ENCODE peak calls at places on chromosomes 1 and 21, in seven cellular contexts. S is colonic mucosa, Z is heart right ventricle, C is A549, M is pancreas, U is dorsolateral prefrontal cortex, J is endodermal cell. B is an unnamed sample.

GRCh38 chr1:6299557-6300165 is 38.8 kb upstream of the GPR153 start:
- DNase-seq in Z (no peak), J (no peak), C (no peak), M (no peak), U (no peak), S (no peak), B (no peak)

GRCh38 chr1:37794372-37795339 is 1.0 kb downstream of the MANEAL start:
- DNase-seq in J (peak), S (no peak), C (no peak), Z (no peak), M (peak), U (no peak), B (no peak)

GRCh38 chr21:46131721-46132651 is 23.4 kb downstream of the FTCD start:
- DNase-seq in C (no peak), S (no peak), J (no peak), Z (no peak), M (peak), U (no peak), B (peak)

GRCh38 chr21:32772281-32773047 is 909 bp upstream of the PAXBP1 start:
- DNase-seq in J (no peak), S (peak), C (no peak), M (no peak), U (no peak), Z (peak), B (peak)

GRCh38 chr1:204255225-204255624 is 41.4 kb upstream of the GOLT1A start:
- DNase-seq in U (no peak), J (peak), Z (no peak), M (no peak), S (no peak), C (no peak), B (no peak)

GRCh38 chr1:84929581-84929980 is 36.6 kb upstream of the LPAR3 start:
- DNase-seq in U (no peak), J (no peak), Z (no peak), S (no peak), C (no peak), M (no peak), B (no peak)

GRCh38 chr1:18588093-18588492 is 42.6 kb upstream of the PAX7 start:
- DNase-seq in M (no peak), U (no peak), S (no peak), C (no peak), J (no peak), Z (no peak), B (no peak)

GRCh38 chr1:30759718-30760281 is 2.2 kb upstream of the LAPTM5 start:
- DNase-seq in S (no peak), J (peak), M (peak), C (no peak), U (no peak), Z (no peak), B (no peak)

GRCh38 chr1:1358433-1359201 is at the start of gene MXRA8:
- DNase-seq in M (peak), J (peak), S (peak), Z (peak), C (no peak), U (no peak), B (no peak)

GRCh38 chr1:61053712-61054608 is 28.4 kb upstream of the NFIA start:
- DNase-seq in J (peak), C (no peak), M (peak), U (no peak), Z (peak), S (peak), B (peak)

DNA sequence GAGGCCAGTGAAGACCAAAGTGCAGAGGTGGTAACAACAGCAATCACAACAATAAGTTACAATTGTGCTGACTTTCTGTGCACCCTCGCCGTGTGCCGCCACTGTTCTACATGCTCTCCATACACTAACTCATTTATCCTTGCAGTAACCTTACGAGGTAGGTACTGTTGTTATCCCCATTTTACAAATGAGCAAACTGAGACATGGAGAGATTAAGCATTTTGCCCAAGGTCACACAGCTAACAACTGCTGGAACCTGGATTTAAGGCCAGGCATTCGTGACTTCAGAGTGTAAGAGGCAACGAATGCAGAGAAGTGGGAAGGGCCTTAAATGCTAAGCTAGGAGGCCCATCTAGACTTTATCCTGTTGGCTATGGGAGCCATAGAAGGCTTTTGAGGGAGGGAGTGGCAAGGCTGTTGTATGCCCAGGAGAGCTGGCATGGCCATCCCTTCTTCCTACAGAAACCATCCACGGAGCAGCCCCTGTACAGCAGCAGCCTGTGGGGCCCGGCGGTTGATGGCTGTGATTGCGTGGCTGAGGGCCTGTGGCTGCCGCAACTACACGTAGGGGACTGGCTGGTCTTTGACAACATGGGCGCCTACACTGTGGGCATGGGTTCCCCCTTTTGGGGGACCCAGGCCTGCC is 36.6 kb downstream of the AZIN2 start:
- DNase-seq in C (no peak), M (no peak), Z (no peak), S (no peak), J (no peak), U (no peak), B (no peak)
- TF ChIP-seq CTCF in C (no peak), M (no peak), Z (no peak), S (no peak), J (no peak), U (no peak), B (no peak)

DNA sequence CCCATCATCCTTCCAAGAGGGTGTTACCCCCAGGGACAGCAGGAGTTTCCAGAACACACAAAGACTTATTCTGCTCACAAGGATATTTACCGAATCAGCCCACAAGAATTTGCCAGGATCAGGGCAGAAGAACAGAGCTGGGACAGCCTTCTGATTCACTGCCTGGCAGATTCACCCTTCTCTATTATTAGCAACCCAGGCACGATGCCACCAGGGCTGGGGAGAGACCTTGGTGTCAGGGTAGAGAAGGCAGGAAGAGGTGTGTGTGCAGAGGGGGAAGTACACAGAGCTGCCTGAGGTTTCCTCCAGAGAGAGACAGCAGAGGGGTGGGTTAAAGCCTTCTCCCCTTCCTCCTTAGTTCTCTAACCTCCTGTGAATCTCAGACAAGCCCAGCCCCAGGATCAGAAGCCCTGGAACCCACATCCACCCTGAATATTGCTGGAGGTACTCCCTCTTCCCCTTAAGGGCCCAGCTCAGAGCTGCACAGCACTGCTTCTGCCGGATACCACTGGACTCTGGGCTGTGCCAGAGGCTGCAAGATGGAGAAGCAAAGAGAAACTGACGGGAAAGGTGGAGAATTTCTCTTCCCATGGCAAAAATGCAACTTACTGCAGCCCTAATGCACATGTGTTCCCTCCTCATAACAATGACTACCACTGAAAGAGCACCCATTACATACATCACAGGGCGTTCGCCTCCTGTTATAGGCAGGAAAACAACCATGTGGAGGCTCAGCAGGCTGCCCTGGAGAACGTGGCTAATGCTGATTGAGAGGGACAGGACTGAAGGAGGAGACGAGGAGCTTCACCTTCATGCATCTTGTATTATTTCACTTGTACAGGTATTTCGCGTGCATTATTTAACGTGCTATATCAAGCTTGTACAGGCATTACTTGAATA is 61.7 kb downstream of the ITPKB start:
- DNase-seq in U (peak), Z (peak), C (peak), J (no peak), M (no peak), S (peak), B (peak)
- H3K4me3 ChIP-seq in U (peak), Z (no peak), C (no peak), J (no peak), M (no peak), S (no peak), B (no peak)

GRCh38 chr1:222994506-222995229 is 148.4 kb downstream of the TLR5 start:
- DNase-seq in U (no peak), M (no peak), J (no peak), C (no peak), S (no peak), Z (no peak), B (no peak)

GRCh38 chr1:222995620-222996306 is 147.3 kb downstream of the TLR5 start:
- DNase-seq in C (no peak), S (no peak), J (no peak), M (no peak), Z (no peak), U (no peak), B (no peak)

GRCh38 chr1:222996307-222996983 is 146.6 kb downstream of the TLR5 start:
- DNase-seq in C (no peak), Z (no peak), U (no peak), M (no peak), J (no peak), S (no peak), B (no peak)

GRCh38 chr1:222991908-222992307 is 151.1 kb downstream of the TLR5 start:
- DNase-seq in J (no peak), S (no peak), M (no peak), U (no peak), C (no peak), Z (no peak), B (no peak)

GRCh38 chr1:222995230-222995580 is 147.8 kb downstream of the TLR5 start:
- DNase-seq in M (no peak), Z (no peak), C (no peak), J (no peak), S (no peak), U (no peak), B (no peak)
- H3K27ac ChIP-seq in M (no peak), Z (no peak), C (no peak), J (no peak), S (no peak), U (no peak), B (no peak)

GRCh38 chr1:41417746-41418145 is 56.5 kb downstream of the FOXO6 start:
- DNase-seq in S (no peak), C (no peak), M (no peak), Z (no peak), J (no peak), U (no peak), B (no peak)

GRCh38 chr1:41416081-41416480 is 54.8 kb downstream of the FOXO6 start:
- DNase-seq in M (no peak), S (no peak), J (no peak), C (no peak), Z (no peak), U (no peak), B (no peak)

GRCh38 chr1:41416552-41417334 is 55.5 kb downstream of the FOXO6 start:
- DNase-seq in S (peak), J (peak), C (peak), U (no peak), M (peak), Z (peak), B (peak)

GRCh38 chr1:41418868-41419583 is 57.8 kb downstream of the FOXO6 start:
- DNase-seq in J (peak), M (no peak), U (no peak), C (peak), Z (peak), S (peak), B (no peak)

DNA sequence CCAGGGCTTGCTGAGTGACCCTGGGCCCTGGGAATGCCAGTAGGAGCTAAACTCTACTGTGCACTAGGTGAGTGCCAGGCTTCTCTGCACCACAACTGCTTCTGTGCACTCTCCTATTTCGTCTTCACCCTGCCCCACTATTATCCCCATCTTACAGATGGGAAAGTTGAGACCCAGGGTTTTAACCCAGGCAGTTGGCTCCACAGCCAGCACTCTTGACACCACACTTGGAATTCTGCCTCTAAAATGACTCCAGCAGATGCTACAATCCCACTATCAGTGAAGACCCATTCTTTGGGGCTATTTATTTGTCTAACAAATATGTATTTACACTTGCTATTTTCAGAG is 56.1 kb downstream of the FOXO6 start:
- DNase-seq in C (no peak), U (no peak), S (no peak), M (no peak), J (no peak), Z (no peak), B (no peak)
- TF ChIP-seq CTCF in C (no peak), U (no peak), S (no peak), M (no peak), J (no peak), Z (peak), B (no peak)

GRCh38 chr1:228752604-228753132 is 17.4 kb downstream of the RHOU start:
- DNase-seq in J (no peak), C (no peak), Z (no peak), M (no peak), S (no peak), U (no peak), B (no peak)
- H3K4me3 ChIP-seq in J (no peak), C (no peak), Z (no peak), M (no peak), S (no peak), U (no peak), B (no peak)

GRCh38 chr21:31479714-31480113 is 135.7 kb upstream of the TIAM1 start:
- DNase-seq in Z (no peak), S (no peak), U (no peak), M (no peak), C (no peak), J (no peak), B (no peak)
- H3K27ac ChIP-seq in Z (no peak), S (no peak), U (no peak), M (no peak), C (no peak), J (no peak), B (no peak)

DNA sequence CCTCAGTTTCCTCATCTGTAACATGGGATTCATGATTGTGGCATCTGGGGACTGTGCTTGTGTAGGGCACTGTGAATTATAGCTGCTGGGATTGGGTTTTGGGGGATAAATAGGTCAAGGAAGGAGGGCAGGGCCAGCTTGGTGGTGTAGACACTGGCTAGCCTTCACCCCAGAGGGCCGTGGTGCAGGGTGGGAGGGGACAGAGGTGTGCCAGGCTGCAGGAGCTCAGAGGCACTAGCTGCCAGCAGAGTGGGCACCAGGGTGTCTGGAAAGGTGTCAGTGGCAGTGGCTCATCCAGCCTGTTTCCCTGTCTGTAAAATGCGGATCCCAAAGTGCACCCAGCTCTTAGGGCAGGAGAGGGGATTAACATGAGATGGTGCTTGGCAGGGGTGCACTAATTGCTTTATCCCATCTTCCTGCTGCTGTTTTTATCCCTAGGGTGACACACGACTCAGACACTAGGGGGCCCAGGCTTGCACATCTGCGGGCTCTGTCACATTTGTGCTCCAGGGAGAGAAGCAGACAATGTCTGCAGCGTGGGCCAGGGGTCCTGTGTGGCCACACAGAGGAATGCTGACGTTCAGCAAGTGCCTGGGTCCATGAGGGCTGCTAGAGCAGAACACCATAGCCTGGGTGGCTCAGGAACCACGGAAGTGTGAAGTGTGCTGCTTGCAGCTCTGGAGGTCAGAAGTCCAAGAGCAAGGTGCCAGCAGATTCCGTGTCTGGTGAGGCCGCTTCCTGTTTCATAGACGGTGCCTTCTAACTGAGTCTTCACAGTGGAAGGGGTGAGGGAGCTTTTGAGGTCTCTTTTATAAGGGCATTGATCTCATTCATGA is 19.3 kb downstream of the OBSCN start:
- DNase-seq in Z (no peak), S (peak), C (no peak), J (peak), U (no peak), M (no peak), B (no peak)
- TF ChIP-seq CTCF in Z (no peak), S (peak), C (no peak), J (peak), U (no peak), M (no peak), B (peak)

GRCh38 chr1:76843821-76844448 is 23.3 kb upstream of the ST6GALNAC5 start:
- DNase-seq in J (no peak), Z (no peak), C (no peak), U (no peak), M (no peak), S (no peak), B (no peak)

GRCh38 chr1:76841460-76841859 is 25.8 kb upstream of the ST6GALNAC5 start:
- DNase-seq in Z (no peak), M (no peak), S (no peak), C (no peak), J (no peak), U (no peak), B (no peak)
- H3K4me3 ChIP-seq in Z (no peak), M (no peak), S (no peak), C (no peak), J (no peak), U (no peak), B (no peak)

GRCh38 chr1:21266119-21266774 is 24.0 kb downstream of the ECE1 start:
- DNase-seq in S (no peak), J (no peak), M (peak), U (no peak), C (no peak), Z (no peak), B (no peak)
- H3K27ac ChIP-seq in S (no peak), J (no peak), M (no peak), U (no peak), C (peak), Z (peak), B (no peak)

DNA sequence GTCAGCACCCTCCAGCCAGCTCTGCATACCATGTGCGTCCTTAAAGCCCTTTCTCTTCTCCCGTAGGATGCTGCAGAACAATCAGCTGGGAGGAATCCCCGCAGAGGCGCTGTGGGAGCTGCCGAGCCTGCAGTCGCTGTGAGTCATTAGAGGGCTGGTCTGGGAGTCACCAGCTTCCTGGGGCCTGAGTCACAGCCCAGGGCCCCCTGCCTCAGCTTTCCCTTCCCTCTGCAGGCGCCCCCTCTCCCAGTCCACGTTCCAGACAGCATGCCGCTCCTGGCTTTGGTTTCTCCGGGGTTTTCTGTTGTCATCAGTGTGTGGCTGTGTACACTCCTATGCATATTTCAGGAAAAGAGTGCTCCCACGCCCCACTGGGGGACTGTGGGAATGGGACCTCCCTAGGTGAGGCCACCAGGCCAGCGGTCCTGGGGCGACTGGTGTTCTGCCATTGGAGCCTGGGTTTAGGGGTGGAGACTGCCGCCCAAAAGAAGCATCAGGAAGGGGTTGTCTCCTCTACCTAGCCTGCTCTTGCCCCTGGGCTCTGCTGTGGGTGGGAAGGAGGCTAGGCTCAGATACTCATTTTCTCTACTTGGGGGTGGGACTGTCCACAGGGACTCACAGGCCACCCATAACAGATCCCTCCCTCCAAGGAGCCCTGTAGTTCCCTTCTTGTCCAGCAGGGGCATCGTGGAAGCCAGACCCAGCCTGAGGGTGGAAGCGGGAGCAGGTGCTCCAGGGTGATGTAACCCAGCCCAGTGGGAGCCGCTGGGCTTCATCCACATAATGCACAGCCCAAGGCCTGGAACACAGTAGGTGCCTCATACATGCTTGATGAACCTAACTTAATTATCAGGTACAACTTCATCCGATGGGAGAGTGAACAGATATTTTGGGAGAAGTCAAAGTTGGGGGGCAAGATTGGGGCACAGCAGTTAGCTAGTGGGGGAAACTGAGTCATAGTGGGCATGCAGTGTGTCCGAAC is 42.5 kb downstream of the LGR6 start:
- DNase-seq in M (peak), S (peak), U (no peak), J (peak), Z (peak), C (peak), B (peak)
- TF ChIP-seq CTCF in M (peak), S (peak), U (peak), J (peak), Z (peak), C (peak), B (peak)

B was measured in right lobe of liver.